ENCODE peak calls at places on chromosomes 12 and 14, in six cellular contexts. One of them, this sample, is unnamed.

GRCh38 chr14:75119056-75119455 is 7.8 kb downstream of the NEK9 start:
- DNase-seq in HEK293T: no peak
- DNase-seq in Daoy: peak; percentile 7
- DNase-seq in activated effector memory CD4-positive, alpha-beta T cell treated with Interleukin-2 at 50 U/mL for 16 hours: no peak
- DNase-seq in H4: no peak
- DNase-seq in WTC11: no peak
- DNase-seq in this sample: no peak

GRCh38 chr12:76586764-76587395 is 27.3 kb upstream of the OSBPL8 start:
- DNase-seq in HEK293T: peak; percentile 13
- DNase-seq in Daoy: peak; percentile 10
- DNase-seq in activated effector memory CD4-positive, alpha-beta T cell treated with Interleukin-2 at 50 U/mL for 16 hours: no peak
- DNase-seq in H4: peak; percentile 24
- DNase-seq in WTC11: no peak
- DNase-seq in this sample: no peak

GRCh38 chr12:108704527-108704926 is 26.8 kb downstream of the CORO1C start:
- DNase-seq in HEK293T: no peak
- DNase-seq in Daoy: no peak
- DNase-seq in activated effector memory CD4-positive, alpha-beta T cell treated with Interleukin-2 at 50 U/mL for 16 hours: no peak
- DNase-seq in H4: no peak
- DNase-seq in WTC11: no peak
- DNase-seq in this sample: no peak

GRCh38 chr12:7937867-7938506 is 2.0 kb upstream of the SLC2A3 start:
- DNase-seq in HEK293T: no peak
- DNase-seq in Daoy: no peak
- DNase-seq in activated effector memory CD4-positive, alpha-beta T cell treated with Interleukin-2 at 50 U/mL for 16 hours: no peak
- DNase-seq in H4: peak; percentile 17
- DNase-seq in WTC11: no peak
- DNase-seq in this sample: no peak

GRCh38 chr12:126747530-126748149 is 1519.3 kb upstream of the TMEM132C start:
- DNase-seq in HEK293T: peak; percentile 62
- DNase-seq in Daoy: peak; percentile 51
- DNase-seq in activated effector memory CD4-positive, alpha-beta T cell treated with Interleukin-2 at 50 U/mL for 16 hours: peak; percentile 24
- DNase-seq in H4: peak; percentile 50
- DNase-seq in WTC11: peak; percentile 12
- DNase-seq in this sample: peak; percentile 78

GRCh38 chr14:93002049-93002448 is 79.1 kb downstream of the CHGA start:
- DNase-seq in HEK293T: no peak
- DNase-seq in Daoy: no peak
- DNase-seq in activated effector memory CD4-positive, alpha-beta T cell treated with Interleukin-2 at 50 U/mL for 16 hours: no peak
- DNase-seq in H4: no peak
- DNase-seq in WTC11: no peak
- DNase-seq in this sample: no peak

GRCh38 chr14:68968051-68968450 is 11.1 kb downstream of the ACTN1 start:
- DNase-seq in HEK293T: no peak
- DNase-seq in Daoy: no peak
- DNase-seq in activated effector memory CD4-positive, alpha-beta T cell treated with Interleukin-2 at 50 U/mL for 16 hours: peak; percentile 63
- DNase-seq in H4: no peak
- DNase-seq in WTC11: no peak
- DNase-seq in this sample: no peak

GRCh38 chr12:15700595-15700994 is 88.6 kb downstream of the EPS8 start:
- DNase-seq in HEK293T: no peak
- DNase-seq in Daoy: peak; percentile 83
- DNase-seq in activated effector memory CD4-positive, alpha-beta T cell treated with Interleukin-2 at 50 U/mL for 16 hours: no peak
- DNase-seq in H4: peak; percentile 93
- DNase-seq in WTC11: no peak
- DNase-seq in this sample: no peak

GRCh38 chr14:81829447-81829846 is 295.8 kb upstream of the SEL1L start:
- DNase-seq in HEK293T: no peak
- DNase-seq in Daoy: no peak
- DNase-seq in activated effector memory CD4-positive, alpha-beta T cell treated with Interleukin-2 at 50 U/mL for 16 hours: no peak
- DNase-seq in H4: no peak
- DNase-seq in WTC11: no peak
- DNase-seq in this sample: no peak

This sample was measured in ecto neural progenitor cell.